ENCODE peak calls at places on chromosomes 4 and X, in eight cellular contexts. R is GM12892; M is cardiac muscle cell; Z is GM23338; X is anterior cingulate cortex; B is EL; U is AG10803; O is effector CD8-positive, alpha-beta T cell. I is an unnamed sample.

GRCh38 chr4:185585211-185585610 is 49.9 kb upstream of the PDLIM3 start:
- DNase-seq in B (no peak), Z (no peak), R (no peak), M (no peak), O (no peak), X (no peak), U (no peak), I (no peak)

GRCh38 chrX:47501226-47502071 is 18.4 kb upstream of the ZNF41 start:
- DNase-seq in X (no peak), U (peak), Z (peak), M (peak), B (peak), R (no peak), O (no peak), I (no peak)

GRCh38 chrX:111270339-111270738 is at the start of gene CAPN6:
- DNase-seq in R (no peak), U (peak), O (no peak), X (no peak), B (peak), M (peak), Z (peak), I (no peak)

GRCh38 chrX:38435130-38435529 is 82.7 kb downstream of the OTC start:
- DNase-seq in R (no peak), O (no peak), M (no peak), X (no peak), Z (no peak), B (no peak), U (no peak), I (no peak)

GRCh38 chr4:1086011-1086410 is 27.4 kb downstream of the RNF212 start:
- DNase-seq in O (no peak), Z (no peak), X (no peak), U (no peak), M (no peak), R (no peak), B (no peak), I (no peak)

GRCh38 chr4:74618659-74619058 is 173.7 kb downstream of the AREG start:
- DNase-seq in U (no peak), R (no peak), O (no peak), Z (no peak), X (no peak), M (peak), B (peak), I (no peak)

GRCh38 chrX:71184803-71185495 is 38.1 kb upstream of the GJB1 start:
- DNase-seq in U (no peak), B (no peak), Z (no peak), M (no peak), X (no peak), R (no peak), O (no peak), I (no peak)

GRCh38 chrX:65480960-65481359 is 53.6 kb downstream of the LAS1L start:
- DNase-seq in X (no peak), M (no peak), O (no peak), Z (peak), U (no peak), R (no peak), B (no peak), I (no peak)

GRCh38 chr4:1309261-1310010 is 19.7 kb downstream of the MAEA start:
- DNase-seq in R (peak), X (peak), Z (peak), U (peak), M (peak), B (peak), O (peak), I (peak)

GRCh38 chr4:23613782-23614181 is 276.1 kb downstream of the PPARGC1A start:
- DNase-seq in O (no peak), U (no peak), X (no peak), M (no peak), Z (no peak), R (no peak), B (no peak), I (no peak)

GRCh38 chr4:118557298-118557851 is 127.8 kb upstream of the METTL14 start:
- DNase-seq in B (peak), Z (no peak), X (no peak), M (peak), R (no peak), U (peak), O (no peak), I (no peak)

GRCh38 chr4:39178706-39179105 is 3.6 kb upstream of the WDR19 start:
- DNase-seq in O (no peak), Z (no peak), U (no peak), M (peak), R (no peak), X (no peak), B (no peak), I (no peak)

GRCh38 chr4:24303926-24304325 is 280.4 kb downstream of the DHX15 start:
- DNase-seq in R (no peak), B (no peak), O (no peak), X (no peak), Z (no peak), U (no peak), M (no peak), I (no peak)